ENCODE peak calls at places on chromosomes 12 and 14, in eight cellular contexts. W is neural progenitor cell, P is thoracic aorta, M is ascending aorta, E is breast epithelium, I is left ventricle myocardium inferior, G is MM.1S, S is lower lobe of right lung. U is an unnamed sample.

GRCh38 chr12:4171742-4172141 is 101.8 kb upstream of the CCND2 start:
- DNase-seq in I (no peak), E (no peak), P (no peak), W (no peak), S (no peak), M (no peak), G (no peak), U (no peak)

GRCh38 chr12:31479516-31480210 is 111.3 kb downstream of the DENND5B start:
- DNase-seq in M (no peak), I (no peak), S (no peak), P (no peak), G (no peak), E (no peak), W (no peak), U (no peak)

GRCh38 chr12:31406345-31406744 is 80.4 kb upstream of the SINHCAF start:
- DNase-seq in P (no peak), M (no peak), I (no peak), S (no peak), W (no peak), E (no peak), G (peak; percentile 83), U (no peak)

GRCh38 chr12:1357171-1357570 is 237.2 kb downstream of the FBXL14 start:
- DNase-seq in S (no peak), P (no peak), M (no peak), W (no peak), E (no peak), I (no peak), G (no peak), U (no peak)

GRCh38 chr12:127145929-127146789 is 1120.8 kb upstream of the TMEM132C start:
- DNase-seq in S (peak; percentile 81), E (no peak), M (no peak), P (no peak), W (no peak), G (no peak), I (peak; percentile 79), U (no peak)

GRCh38 chr14:63677891-63678379 is 36.3 kb upstream of the WDR89 start:
- DNase-seq in G (no peak), P (no peak), S (no peak), W (no peak), E (no peak), M (no peak), I (no peak), U (no peak)

GRCh38 chr12:112208511-112208910 is 83.2 kb downstream of the TRAFD1 start:
- DNase-seq in G (no peak), S (no peak), M (no peak), E (no peak), P (no peak), W (no peak), I (no peak), U (no peak)

GRCh38 chr12:50387487-50387886 is 8.9 kb downstream of the FAM186A start:
- DNase-seq in W (no peak), E (no peak), P (no peak), G (no peak), I (no peak), S (no peak), M (no peak), U (no peak)

GRCh38 chr12:9361879-9362326 is 153.7 kb upstream of the PZP start:
- DNase-seq in E (no peak), M (no peak), S (no peak), I (no peak), P (no peak), W (no peak), G (no peak), U (no peak)

GRCh38 chr12:75674393-75674792 is 163.0 kb upstream of the KRR1 start:
- DNase-seq in I (no peak), W (no peak), E (no peak), G (no peak), S (no peak), P (no peak), M (no peak), U (no peak)

GRCh38 chr12:108641446-108642268 is 8.0 kb upstream of the SELPLG start:
- DNase-seq in I (no peak), W (no peak), M (no peak), G (no peak), E (no peak), P (no peak), S (no peak), U (no peak)

GRCh38 chr14:32366256-32366655 is 37.2 kb downstream of the AKAP6 start:
- DNase-seq in M (no peak), E (no peak), W (peak; percentile 6), S (no peak), G (no peak), I (no peak), P (no peak), U (no peak)

GRCh38 chr12:52175411-52176350 is 16.1 kb downstream of the KRT80 start:
- DNase-seq in M (no peak), S (no peak), I (no peak), G (no peak), P (no peak), E (no peak), W (peak; percentile 28), U (no peak)

GRCh38 chr14:92490239-92490959 is 23.2 kb upstream of the RIN3 start:
- DNase-seq in M (no peak), G (no peak), W (no peak), E (no peak), S (no peak), I (no peak), P (no peak), U (peak; percentile 67)

GRCh38 chr14:65732112-65732511 is 319.6 kb downstream of the FUT8 start:
- DNase-seq in M (no peak), G (peak; percentile 67), E (no peak), W (no peak), S (no peak), P (no peak), I (no peak), U (no peak)

GRCh38 chr14:64971452-64971889 is 665 bp downstream of the RAB15 start:
- DNase-seq in I (no peak), M (no peak), E (no peak), P (no peak), W (no peak), G (no peak), S (no peak), U (no peak)

GRCh38 chr12:19967486-19967885 is 400.9 kb upstream of the PDE3A start:
- DNase-seq in I (no peak), M (no peak), G (no peak), P (no peak), E (no peak), W (no peak), S (no peak), U (no peak)

GRCh38 chr12:9347328-9348127 is 139.3 kb upstream of the PZP start:
- DNase-seq in W (no peak), M (no peak), S (no peak), E (no peak), G (no peak), I (no peak), P (no peak), U (no peak)

GRCh38 chr12:95102916-95103671 is 29.7 kb upstream of the NR2C1 start:
- DNase-seq in G (no peak), S (no peak), P (no peak), W (no peak), M (no peak), I (no peak), E (no peak), U (no peak)

DNA sequence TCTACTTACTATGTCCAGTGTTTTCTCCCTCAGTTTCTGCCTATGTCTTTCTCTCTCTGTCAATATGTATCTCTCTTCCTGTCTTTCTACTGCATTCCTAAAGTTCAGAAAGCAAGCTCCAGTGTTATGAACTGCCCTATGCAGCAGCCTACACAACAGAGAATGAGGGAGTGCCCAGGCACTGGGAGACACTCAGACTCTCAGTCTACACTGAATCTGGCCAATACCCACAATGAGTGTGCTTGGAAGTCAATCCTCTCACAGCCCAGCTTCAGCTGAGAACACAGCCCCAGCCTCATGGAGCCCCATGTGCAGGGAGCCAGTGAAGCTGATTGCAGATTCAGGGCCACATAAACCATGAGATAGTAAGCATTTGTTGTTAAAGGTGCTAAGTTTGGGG is 128.7 kb downstream of the ALG10 start:
- DNase-seq in S (no peak), I (no peak), G (no peak), E (no peak), W (no peak), P (no peak), M (no peak), U (no peak)
- H3K9me3 ChIP-seq in S (no peaks in the 10 kb centered on the region), I (no peaks in the 10 kb centered on the region), G (no peaks in the 10 kb centered on the region), E (no peaks in the 10 kb centered on the region), W (peaks cover 10% of the 10 kb centered on the region), P (no peaks in the 10 kb centered on the region), M (no peaks in the 10 kb centered on the region), U (no peaks in the 10 kb centered on the region)

DNA sequence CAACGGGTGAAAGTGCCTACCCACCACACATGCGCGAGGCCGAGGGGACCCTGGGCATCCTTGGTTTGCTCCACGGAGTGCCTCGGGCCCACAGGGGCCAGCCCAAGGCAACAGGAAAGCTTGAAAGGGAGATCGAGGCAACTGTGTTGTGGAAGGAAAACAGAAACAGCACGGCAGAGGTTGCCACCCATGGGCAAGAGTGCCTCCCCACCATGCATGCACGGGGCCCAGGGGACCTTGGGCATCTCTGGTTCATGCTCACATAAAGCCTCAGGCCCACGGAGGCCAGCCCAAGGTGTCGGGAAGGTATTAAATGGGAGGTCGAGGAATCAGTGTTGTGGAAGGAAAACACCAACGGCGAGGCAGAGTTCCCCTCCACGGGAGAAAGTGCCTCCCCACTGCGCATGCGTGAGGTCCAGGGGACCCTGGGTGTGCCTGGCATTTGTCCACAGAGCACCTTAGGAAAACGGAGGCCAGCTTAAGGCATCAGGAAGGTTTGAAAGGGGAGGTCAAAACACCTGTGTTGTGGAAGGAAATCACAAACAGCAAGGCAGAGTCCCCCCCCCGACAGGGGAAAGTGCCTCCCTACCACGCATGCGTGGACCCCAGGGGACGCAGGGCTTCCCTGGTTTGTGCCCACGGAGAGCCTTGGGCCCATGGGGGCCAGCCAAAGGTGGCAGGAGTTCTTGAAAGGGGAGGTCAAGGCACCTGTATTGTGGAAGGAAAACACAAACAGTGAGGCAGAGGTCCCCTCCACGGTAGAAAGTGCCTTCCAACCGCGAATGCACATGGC is 367.3 kb downstream of the ALG10 start:
- DNase-seq in G (no peak), W (no peak), M (no peak), I (no peak), E (no peak), S (peak; percentile 9), P (no peak), U (peak; percentile 58)
- H3K9me3 ChIP-seq in G (no peaks in the 10 kb centered on the region), W (peaks cover 4% of the 10 kb centered on the region), M (peaks cover 12% of the 10 kb centered on the region), I (peaks cover 59% of the 10 kb centered on the region), E (peaks cover 97% of the 10 kb centered on the region), S (peaks cover 9% of the 10 kb centered on the region), P (peaks cover 5% of the 10 kb centered on the region), U (peaks cover 3% of the 10 kb centered on the region)

GRCh38 chr14:102394717-102395378 is 32.1 kb downstream of the TECPR2 start:
- DNase-seq in M (no peak), P (no peak), E (no peak), S (no peak), I (no peak), W (no peak), G (no peak), U (no peak)

GRCh38 chr14:102392506-102392905 is 29.8 kb downstream of the TECPR2 start:
- DNase-seq in G (no peak), E (no peak), I (no peak), M (no peak), W (no peak), S (no peak), P (no peak), U (no peak)

GRCh38 chr14:102396531-102396930 is 33.8 kb downstream of the TECPR2 start:
- DNase-seq in W (no peak), I (no peak), P (no peak), G (no peak), M (no peak), E (no peak), S (no peak), U (no peak)
- H3K9me3 ChIP-seq in W (no peaks in the 10 kb centered on the region), I (peaks cover 11% of the 10 kb centered on the region), P (no peaks in the 10 kb centered on the region), G (no peaks in the 10 kb centered on the region), M (peaks cover 18% of the 10 kb centered on the region), E (no peaks in the 10 kb centered on the region), S (peaks cover 4% of the 10 kb centered on the region), U (no peaks in the 10 kb centered on the region)

GRCh38 chr14:105843444-105844046 is 317.2 kb downstream of the TMEM121 start:
- DNase-seq in S (no peak), M (no peak), I (no peak), E (peak; percentile 34), P (no peak), W (no peak), G (no peak), U (no peak)
- H3K9me3 ChIP-seq in S (no peaks in the 10 kb centered on the region), M (no peaks in the 10 kb centered on the region), I (peaks cover 13% of the 10 kb centered on the region), E (peaks cover 11% of the 10 kb centered on the region), P (no peaks in the 10 kb centered on the region), W (peaks cover 6% of the 10 kb centered on the region), G (no peaks in the 10 kb centered on the region), U (no peaks in the 10 kb centered on the region)

U was measured in vagina.